ENCODE peak calls at places on chromosomes 1 and 21, in seven cellular contexts. One of them, this sample, is unnamed.

GRCh38 chr1:11851171-11851570 is 3.6 kb upstream of the NPPA start:
- DNase-seq in SK-N-SH: no peak
- DNase-seq in H1: no peak
- DNase-seq in HCT116: no peak
- DNase-seq in GM12878: no peak
- DNase-seq in K562: no peak
- DNase-seq in HepG2: no peak
- DNase-seq in this sample: no peak

GRCh38 chr1:84847253-84848247 is 45.5 kb downstream of the LPAR3 start:
- DNase-seq in SK-N-SH: peak; percentile 77
- DNase-seq in H1: no peak
- DNase-seq in HCT116: peak; percentile 62
- DNase-seq in GM12878: no peak
- DNase-seq in K562: no peak
- DNase-seq in HepG2: peak; percentile 25
- DNase-seq in this sample: peak; percentile 10

GRCh38 chr1:155136728-155137127 is 1.1 kb downstream of the SLC50A1 start:
- DNase-seq in SK-N-SH: no peak
- DNase-seq in H1: peak; percentile 52
- DNase-seq in HCT116: no peak
- DNase-seq in GM12878: no peak
- DNase-seq in K562: peak; percentile 6
- DNase-seq in HepG2: no peak
- DNase-seq in this sample: no peak

GRCh38 chr1:224565186-224565585 is 50.9 kb upstream of the CNIH3 start:
- DNase-seq in SK-N-SH: no peak
- DNase-seq in H1: no peak
- DNase-seq in HCT116: peak; percentile 71
- DNase-seq in GM12878: no peak
- DNase-seq in K562: no peak
- DNase-seq in HepG2: peak; percentile 25
- DNase-seq in this sample: no peak

GRCh38 chr1:96722161-96722908 is 751 bp downstream of the PTBP2 start:
- DNase-seq in SK-N-SH: peak; percentile 86
- DNase-seq in H1: peak; percentile 81
- DNase-seq in HCT116: no peak
- DNase-seq in GM12878: no peak
- DNase-seq in K562: peak; percentile 64
- DNase-seq in HepG2: peak; percentile 7
- DNase-seq in this sample: peak; percentile 28

GRCh38 chr1:230067441-230067870 is 418 bp downstream of the GALNT2 start:
- DNase-seq in SK-N-SH: peak; percentile 87
- DNase-seq in H1: peak; percentile 63
- DNase-seq in HCT116: no peak
- DNase-seq in GM12878: no peak
- DNase-seq in K562: peak; percentile 82
- DNase-seq in HepG2: peak; percentile 16
- DNase-seq in this sample: peak; percentile 44

GRCh38 chr1:8266436-8267165 is 51.3 kb upstream of the SLC45A1 start:
- DNase-seq in SK-N-SH: no peak
- DNase-seq in H1: no peak
- DNase-seq in HCT116: no peak
- DNase-seq in GM12878: no peak
- DNase-seq in K562: no peak
- DNase-seq in HepG2: no peak
- DNase-seq in this sample: no peak

GRCh38 chr1:234271243-234271606 is 102.0 kb upstream of the COA6 start:
- DNase-seq in SK-N-SH: no peak
- DNase-seq in H1: no peak
- DNase-seq in HCT116: no peak
- DNase-seq in GM12878: peak; percentile 89
- DNase-seq in K562: no peak
- DNase-seq in HepG2: no peak
- DNase-seq in this sample: no peak

GRCh38 chr21:41497008-41497407 is 10.9 kb downstream of the TMPRSS2 start:
- DNase-seq in SK-N-SH: no peak
- DNase-seq in H1: no peak
- DNase-seq in HCT116: no peak
- DNase-seq in GM12878: no peak
- DNase-seq in K562: no peak
- DNase-seq in HepG2: peak; percentile 76
- DNase-seq in this sample: no peak

GRCh38 chr1:5389101-5389885 is 602.9 kb downstream of the NPHP4 start:
- DNase-seq in SK-N-SH: no peak
- DNase-seq in H1: no peak
- DNase-seq in HCT116: no peak
- DNase-seq in GM12878: no peak
- DNase-seq in K562: no peak
- DNase-seq in HepG2: no peak
- DNase-seq in this sample: no peak

GRCh38 chr1:59199734-59200376 is 97.0 kb upstream of the FGGY start:
- DNase-seq in SK-N-SH: no peak
- DNase-seq in H1: no peak
- DNase-seq in HCT116: no peak
- DNase-seq in GM12878: no peak
- DNase-seq in K562: no peak
- DNase-seq in HepG2: no peak
- DNase-seq in this sample: no peak

DNA sequence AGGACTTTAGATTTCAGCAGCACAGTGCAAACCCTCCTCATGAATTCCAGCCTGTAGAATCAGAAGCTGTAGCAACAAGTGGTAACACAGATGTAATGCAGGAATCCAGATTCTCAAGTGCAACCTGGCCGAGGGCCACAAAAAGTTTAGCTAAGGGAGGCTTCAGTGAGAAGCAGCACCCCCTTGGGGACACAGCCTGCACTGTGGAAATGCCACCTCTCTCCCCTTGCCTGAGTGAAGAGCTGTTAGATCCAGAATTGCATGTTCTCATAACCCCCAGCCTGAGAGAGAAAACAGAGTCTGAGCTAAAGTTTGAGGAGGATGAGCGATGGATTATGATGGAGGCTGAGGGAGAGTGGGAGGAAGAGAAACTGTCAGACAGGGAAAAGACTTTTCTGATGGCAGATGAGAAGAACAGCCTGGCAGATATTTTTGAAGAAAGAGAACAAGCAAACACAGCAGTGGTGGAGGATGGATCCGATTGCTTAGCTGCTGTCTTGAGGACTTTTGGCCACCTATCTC is 80.5 kb upstream of the BMP8A start:
- DNase-seq in SK-N-SH: peak; percentile 74
- DNase-seq in H1: no peak
- DNase-seq in HCT116: no peak
- DNase-seq in GM12878: no peak
- DNase-seq in K562: peak; percentile 65
- DNase-seq in HepG2: peak; percentile 84
- DNase-seq in this sample: peak; percentile 81
- TF ChIP-seq JUND in SK-N-SH: no peak
- TF ChIP-seq JUND in H1: no peak
- TF ChIP-seq JUND in HCT116: no peak
- TF ChIP-seq JUND in GM12878: no peak
- TF ChIP-seq JUND in K562: peak; percentile 40
- TF ChIP-seq JUND in HepG2: no peak
- TF ChIP-seq JUND in this sample: no peak

GRCh38 chr1:179300112-179300511 is 6.5 kb downstream of the SOAT1 start:
- DNase-seq in SK-N-SH: no peak
- DNase-seq in H1: no peak
- DNase-seq in HCT116: no peak
- DNase-seq in GM12878: no peak
- DNase-seq in K562: no peak
- DNase-seq in HepG2: no peak
- DNase-seq in this sample: no peak

GRCh38 chr1:179302076-179302475 is 8.5 kb downstream of the SOAT1 start:
- DNase-seq in SK-N-SH: no peak
- DNase-seq in H1: no peak
- DNase-seq in HCT116: no peak
- DNase-seq in GM12878: no peak
- DNase-seq in K562: no peak
- DNase-seq in HepG2: no peak
- DNase-seq in this sample: no peak

GRCh38 chr1:179296356-179296755 is 2.8 kb downstream of the SOAT1 start:
- DNase-seq in SK-N-SH: no peak
- DNase-seq in H1: no peak
- DNase-seq in HCT116: no peak
- DNase-seq in GM12878: no peak
- DNase-seq in K562: no peak
- DNase-seq in HepG2: no peak
- DNase-seq in this sample: no peak

GRCh38 chr1:179296831-179297377 is 3.3 kb downstream of the SOAT1 start:
- DNase-seq in SK-N-SH: no peak
- DNase-seq in H1: no peak
- DNase-seq in HCT116: no peak
- DNase-seq in GM12878: no peak
- DNase-seq in K562: no peak
- DNase-seq in HepG2: no peak
- DNase-seq in this sample: no peak

DNA sequence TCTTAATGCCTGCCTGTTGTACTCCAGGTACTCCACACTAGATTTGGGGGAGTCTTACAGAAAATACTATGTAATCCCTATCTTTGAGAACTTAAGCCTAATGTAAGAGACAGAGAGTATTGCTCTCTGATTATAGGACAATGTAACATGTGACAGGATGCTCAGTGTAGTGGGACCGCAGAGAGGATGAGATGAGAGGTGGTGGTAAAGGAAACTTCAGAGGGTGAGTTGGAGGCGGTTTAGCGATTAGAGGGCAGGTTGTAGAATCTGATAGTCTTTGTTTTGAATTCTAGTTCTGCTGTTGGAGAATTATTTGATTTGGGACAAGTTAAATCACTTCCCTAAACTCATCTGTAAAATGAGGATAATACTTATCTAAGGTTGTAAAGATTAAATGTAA is 5.4 kb downstream of the SOAT1 start:
- DNase-seq in SK-N-SH: no peak
- DNase-seq in H1: no peak
- DNase-seq in HCT116: no peak
- DNase-seq in GM12878: peak; percentile 40
- DNase-seq in K562: no peak
- DNase-seq in HepG2: no peak
- DNase-seq in this sample: no peak
- TF ChIP-seq JUND in SK-N-SH: no peak
- TF ChIP-seq JUND in H1: no peak
- TF ChIP-seq JUND in HCT116: no peak
- TF ChIP-seq JUND in GM12878: no peak
- TF ChIP-seq JUND in K562: no peak
- TF ChIP-seq JUND in HepG2: no peak
- TF ChIP-seq JUND in this sample: no peak

GRCh38 chr1:23522244-23523013 is 8.6 kb downstream of the E2F2 start:
- DNase-seq in SK-N-SH: no peak
- DNase-seq in H1: no peak
- DNase-seq in HCT116: no peak
- DNase-seq in GM12878: no peak
- DNase-seq in K562: no peak
- DNase-seq in HepG2: no peak
- DNase-seq in this sample: peak; percentile 26

GRCh38 chr1:23526329-23527041 is 4.5 kb downstream of the E2F2 start:
- DNase-seq in SK-N-SH: no peak
- DNase-seq in H1: no peak
- DNase-seq in HCT116: no peak
- DNase-seq in GM12878: no peak
- DNase-seq in K562: no peak
- DNase-seq in HepG2: no peak
- DNase-seq in this sample: no peak

GRCh38 chr1:23525558-23526174 is 5.4 kb downstream of the E2F2 start:
- DNase-seq in SK-N-SH: no peak
- DNase-seq in H1: no peak
- DNase-seq in HCT116: no peak
- DNase-seq in GM12878: no peak
- DNase-seq in K562: no peak
- DNase-seq in HepG2: no peak
- DNase-seq in this sample: no peak

GRCh38 chr1:23524163-23524562 is 6.9 kb downstream of the E2F2 start:
- DNase-seq in SK-N-SH: no peak
- DNase-seq in H1: no peak
- DNase-seq in HCT116: no peak
- DNase-seq in GM12878: no peak
- DNase-seq in K562: no peak
- DNase-seq in HepG2: no peak
- DNase-seq in this sample: no peak

DNA sequence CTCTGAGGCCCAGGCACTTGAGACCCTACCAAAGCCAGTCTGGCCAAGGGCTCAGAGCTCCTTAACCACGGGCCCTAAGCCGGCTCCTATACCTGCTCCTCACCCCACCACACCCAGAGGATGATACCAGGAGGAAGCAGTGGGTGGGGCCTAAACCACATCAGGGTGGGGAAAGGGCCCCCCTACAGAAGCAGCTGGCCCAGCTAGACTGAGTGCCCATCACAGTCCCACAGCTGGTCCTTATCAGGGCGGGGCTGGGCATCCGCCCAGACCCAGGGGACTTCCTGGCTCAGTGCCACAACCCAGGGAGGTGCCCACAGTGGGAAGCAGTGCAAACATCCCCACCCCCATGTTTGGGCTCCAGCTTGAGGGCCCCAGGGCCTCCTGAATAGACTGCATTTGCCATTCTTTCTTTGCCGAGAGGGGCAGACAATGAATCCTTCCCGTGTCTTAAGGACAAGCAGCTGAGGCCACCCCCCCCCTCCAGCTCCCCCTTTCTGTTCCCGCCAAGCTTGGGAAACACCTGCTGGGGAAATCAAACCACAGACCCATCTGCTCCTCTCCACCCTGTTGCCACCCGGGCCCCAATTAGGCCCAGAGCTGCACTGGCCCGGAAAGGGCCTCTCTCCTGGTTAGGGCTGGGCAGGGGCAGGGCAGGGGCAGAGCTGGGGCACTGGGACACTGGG is 6.2 kb downstream of the E2F2 start:
- DNase-seq in SK-N-SH: peak; percentile 49
- DNase-seq in H1: no peak
- DNase-seq in HCT116: no peak
- DNase-seq in GM12878: no peak
- DNase-seq in K562: peak; percentile 60
- DNase-seq in HepG2: no peak
- DNase-seq in this sample: no peak
- TF ChIP-seq JUND in SK-N-SH: no peak
- TF ChIP-seq JUND in H1: no peak
- TF ChIP-seq JUND in HCT116: no peak
- TF ChIP-seq JUND in GM12878: no peak
- TF ChIP-seq JUND in K562: no peak
- TF ChIP-seq JUND in HepG2: no peak
- TF ChIP-seq JUND in this sample: no peak

DNA sequence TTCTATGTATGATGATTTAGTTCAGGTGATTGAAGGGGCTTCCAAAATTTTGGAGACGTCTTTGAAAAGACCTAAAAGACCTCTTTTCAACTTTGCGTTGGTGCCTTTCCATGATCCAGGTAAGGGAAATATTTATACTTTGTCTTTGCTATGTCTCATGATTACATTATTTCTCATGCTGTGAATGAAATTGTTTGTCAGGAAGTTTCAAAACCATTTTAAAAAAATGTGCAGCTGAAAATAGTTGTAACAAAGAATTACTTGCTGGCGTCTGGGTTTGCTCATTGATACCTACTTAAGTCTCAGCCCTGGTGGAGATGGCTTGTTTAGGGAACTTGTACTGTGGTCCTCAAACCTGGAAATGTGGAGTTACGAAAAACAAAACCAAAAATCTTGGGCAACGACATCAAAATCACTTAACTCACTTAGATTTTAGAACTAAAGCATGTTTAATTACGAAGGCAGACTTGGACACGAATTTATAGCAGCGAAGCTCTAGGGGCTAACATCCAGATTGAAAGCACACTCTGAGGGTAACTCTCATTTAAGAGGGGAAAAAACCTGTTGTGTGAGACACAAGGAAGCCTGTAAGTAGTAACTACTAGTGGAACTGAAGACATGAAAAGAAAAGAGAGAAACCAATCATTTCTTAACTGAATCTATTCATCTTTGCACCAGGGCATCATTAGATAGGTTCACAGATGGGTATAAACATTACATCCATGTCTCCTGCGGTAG is 907 bp downstream of the HMCN1 start:
- DNase-seq in SK-N-SH: no peak
- DNase-seq in H1: no peak
- DNase-seq in HCT116: no peak
- DNase-seq in GM12878: no peak
- DNase-seq in K562: no peak
- DNase-seq in HepG2: no peak
- DNase-seq in this sample: no peak
- TF ChIP-seq JUND in SK-N-SH: no peak
- TF ChIP-seq JUND in H1: no peak
- TF ChIP-seq JUND in HCT116: no peak
- TF ChIP-seq JUND in GM12878: no peak
- TF ChIP-seq JUND in K562: no peak
- TF ChIP-seq JUND in HepG2: no peak
- TF ChIP-seq JUND in this sample: no peak

This sample was measured in T47D.